ENCODE peak calls at places on chromosomes 7 and 10, in six cellular contexts. O is tibial nerve, X is IMR-90, T is prostate gland, Z is transverse colon, U is ovary. Q is an unnamed sample.

GRCh38 chr7:47937065-47937687 is 11.1 kb downstream of the PKD1L1 start:
- DNase-seq in X (no peak), T (no peak), U (no peak), O (no peak), Z (peak; percentile 44), Q (no peak)

GRCh38 chr10:17053513-17053912 is 76.1 kb downstream of the CUBN start:
- DNase-seq in T (no peak), O (no peak), U (no peak), X (no peak), Z (no peak), Q (no peak)

GRCh38 chr10:127619550-127619949 is 70.4 kb downstream of the NPS start:
- DNase-seq in O (no peak), Z (no peak), T (no peak), X (no peak), U (no peak), Q (no peak)

GRCh38 chr7:1939434-1940401 is 269.6 kb downstream of the ELFN1 start:
- DNase-seq in Z (no peak), U (no peak), T (no peak), X (no peak), O (no peak), Q (no peak)

GRCh38 chr10:84290235-84290634 is 38.2 kb upstream of the CCSER2 start:
- DNase-seq in T (no peak), X (no peak), Z (no peak), O (no peak), U (no peak), Q (no peak)

GRCh38 chr10:110840225-110840922 is 31.4 kb upstream of the PDCD4 start:
- DNase-seq in Z (peak; percentile 94), U (peak; percentile 71), X (no peak), T (peak; percentile 32), O (peak; percentile 43), Q (no peak)

GRCh38 chr7:65390588-65390987 is 16.9 kb downstream of the ZNF92 start:
- DNase-seq in X (no peak), Z (no peak), O (no peak), T (no peak), U (no peak), Q (no peak)

GRCh38 chr7:32536585-32536984 is 41.3 kb downstream of the AVL9 start:
- DNase-seq in Z (no peak), O (no peak), X (peak; percentile 82), U (no peak), T (no peak), Q (no peak)

GRCh38 chr10:101330236-101331225 is 23.4 kb upstream of the BTRC start:
- DNase-seq in X (peak; percentile 80), T (no peak), Z (no peak), O (no peak), U (no peak), Q (no peak)

GRCh38 chr10:17768506-17768905 is 16.5 kb downstream of the TMEM236 start:
- DNase-seq in X (no peak), Z (no peak), O (no peak), U (no peak), T (no peak), Q (no peak)

GRCh38 chr10:102710604-102711003 is 3.6 kb downstream of the ARL3 start:
- DNase-seq in O (no peak), U (no peak), T (no peak), Z (no peak), X (peak; percentile 89), Q (no peak)

GRCh38 chr7:129657363-129657762 is 45.8 kb downstream of the NRF1 start:
- DNase-seq in X (no peak), Z (no peak), U (no peak), O (no peak), T (no peak), Q (no peak)

GRCh38 chr7:19944363-19945120 is 171.1 kb upstream of the TMEM196 start:
- DNase-seq in U (no peak), X (no peak), T (no peak), Z (no peak), O (no peak), Q (no peak)

GRCh38 chr10:75408911-75409885 is 7.6 kb upstream of the ZNF503 start:
- DNase-seq in X (no peak), T (peak; percentile 86), U (peak; percentile 88), O (peak; percentile 52), Z (peak; percentile 79), Q (peak; percentile 82)

GRCh38 chr10:84540617-84541288 is 212.4 kb downstream of the CCSER2 start:
- DNase-seq in T (peak; percentile 21), O (peak; percentile 25), X (peak; percentile 44), U (peak; percentile 62), Z (peak; percentile 44), Q (peak; percentile 24)

GRCh38 chr7:137925091-137925490 is 76.8 kb downstream of the CREB3L2 start:
- DNase-seq in U (no peak), X (peak; percentile 56), O (no peak), Z (no peak), T (no peak), Q (no peak)

GRCh38 chr7:17773289-17773626 is 167.0 kb downstream of the SNX13 start:
- DNase-seq in U (no peak), T (no peak), O (peak; percentile 22), Z (peak; percentile 12), X (peak; percentile 93), Q (no peak)

DNA sequence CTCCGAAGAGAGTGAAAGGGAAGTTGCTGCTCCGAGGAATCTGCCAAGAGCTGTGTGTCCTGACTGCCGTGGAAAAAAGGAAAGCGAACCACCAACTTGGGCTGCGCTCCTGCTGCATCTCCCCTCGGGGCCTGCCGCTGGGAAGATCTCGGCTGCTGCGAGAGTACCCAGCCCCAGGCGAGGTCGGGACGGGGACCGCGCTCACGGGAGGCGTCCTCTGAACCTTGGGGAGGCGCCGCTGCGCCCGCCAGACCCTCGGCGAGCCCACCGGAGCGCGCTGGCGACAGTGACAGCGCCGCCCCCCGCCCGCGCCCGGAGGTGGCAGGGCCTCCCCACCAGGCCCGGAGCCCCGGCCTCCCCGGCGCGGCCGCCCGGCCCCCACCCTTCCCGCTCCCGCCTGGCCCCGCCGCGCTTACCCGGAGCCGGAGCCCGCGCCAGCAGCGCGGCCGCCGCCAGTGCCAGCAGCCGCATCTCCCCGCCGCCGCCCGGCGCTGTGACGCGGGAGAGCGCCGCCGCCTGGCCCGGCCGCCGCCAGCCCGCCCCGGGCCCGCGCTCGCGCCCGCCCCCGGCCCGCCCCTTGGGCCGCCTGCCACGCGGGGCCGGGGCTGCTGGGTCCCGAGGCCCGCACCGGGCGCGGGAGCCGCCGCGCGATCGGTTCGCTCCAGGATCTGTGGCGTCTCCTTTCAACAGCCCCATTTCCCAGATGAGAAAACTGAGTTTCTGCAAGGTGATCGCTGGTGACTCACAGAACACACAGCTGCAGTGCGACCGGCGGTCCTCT is at the start of gene VSTM4:
- DNase-seq in U (peak; percentile 81), O (peak; percentile 23), Z (no peak), T (no peak), X (peak; percentile 59), Q (peak; percentile 43)
- TF ChIP-seq POLR2A in U (no peak), O (no peak), Z (no peak), T (no peak), X (peak; percentile 31), Q (no peak)

GRCh38 chr7:55552320-55553086 is 19.8 kb downstream of the VOPP1 start:
- DNase-seq in U (no peak), Z (peak; percentile 70), O (no peak), T (peak; percentile 49), X (peak; percentile 90), Q (peak; percentile 51)
- TF ChIP-seq POLR2A in U (no peak), Z (no peak), O (no peak), T (no peak), X (no peak), Q (no peak)

DNA sequence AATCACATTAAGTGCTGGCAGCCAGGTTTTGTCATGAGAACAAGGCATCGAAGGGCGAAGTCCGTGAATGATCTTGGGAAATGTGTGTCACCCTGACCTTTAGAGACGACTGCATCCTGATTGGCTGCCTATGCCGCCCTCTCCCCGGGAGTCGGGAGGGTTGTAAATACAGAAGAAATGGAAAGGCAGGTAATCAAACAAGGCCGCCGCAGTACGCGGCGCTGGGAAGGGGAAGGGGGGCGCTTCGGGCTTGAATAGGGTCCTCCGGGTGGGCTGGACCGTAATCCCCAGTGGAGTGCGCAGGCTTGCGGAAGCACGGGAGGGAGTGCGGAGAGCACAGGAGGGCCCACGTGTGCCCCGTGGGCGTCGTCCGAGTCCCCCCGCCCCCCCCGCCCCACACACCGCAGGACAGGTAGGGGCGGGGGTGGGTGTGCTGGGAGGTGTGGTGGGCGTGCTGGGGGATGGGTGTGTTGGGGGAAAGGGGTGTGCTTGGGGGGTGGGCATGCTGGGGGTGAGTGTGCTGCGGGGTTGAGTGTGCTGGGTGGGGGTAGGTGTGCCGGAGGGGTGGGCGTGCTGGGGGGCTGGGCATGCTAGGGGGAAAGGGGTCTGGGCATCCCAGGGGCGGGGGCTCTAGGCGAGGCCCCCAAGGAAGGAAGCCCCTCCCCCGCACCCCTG is 169.4 kb downstream of the ARHGAP12 start:
- DNase-seq in O (peak; percentile 61), X (no peak), Z (peak; percentile 71), U (peak; percentile 64), T (peak; percentile 24), Q (peak; percentile 52)
- TF ChIP-seq POLR2A in O (no peak), X (no peak), Z (peak; percentile 8), U (no peak), T (peak; percentile 26), Q (no peak)

DNA sequence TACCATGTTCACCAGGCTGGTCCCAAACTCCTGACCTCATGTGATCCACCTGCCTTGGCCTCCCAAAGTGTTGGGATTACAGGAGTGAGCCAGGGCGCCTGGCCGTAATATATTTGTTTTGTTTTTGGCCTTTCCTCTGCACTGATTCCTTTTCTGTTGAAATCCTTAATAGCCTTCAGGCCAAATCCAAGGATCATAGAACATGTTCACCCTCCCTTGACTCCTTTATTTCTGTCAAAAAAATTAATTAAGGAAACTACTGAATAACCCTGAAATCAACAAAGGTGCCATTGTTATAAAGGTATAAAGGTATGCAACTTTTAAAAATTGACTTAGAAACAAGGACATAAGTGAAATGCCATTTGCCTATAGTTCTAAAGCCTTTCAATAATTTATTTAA is 15.5 kb upstream of the RALA start:
- DNase-seq in X (no peak), Z (no peak), U (no peak), T (no peak), O (no peak), Q (no peak)
- TF ChIP-seq POLR2A in X (no peak), Z (no peak), U (no peak), T (no peak), O (no peak), Q (no peak)

GRCh38 chr7:148882668-148883232 is 1.3 kb downstream of the EZH2 start:
- DNase-seq in T (no peak), U (no peak), X (no peak), Z (no peak), O (no peak), Q (no peak)

GRCh38 chr7:148884299-148885022 is 370 bp upstream of the EZH2 start:
- DNase-seq in Z (peak; percentile 94), O (peak; percentile 84), X (peak; percentile 87), T (peak; percentile 92), U (peak; percentile 97), Q (peak; percentile 95)

GRCh38 chr7:148883233-148884048 is 650 bp downstream of the EZH2 start:
- DNase-seq in T (peak; percentile 21), X (no peak), O (peak; percentile 9), Z (peak; percentile 41), U (peak; percentile 58), Q (peak; percentile 33)

GRCh38 chr7:148882192-148882591 is 1.9 kb downstream of the EZH2 start:
- DNase-seq in O (no peak), X (no peak), T (no peak), Z (no peak), U (no peak), Q (no peak)

GRCh38 chr7:148884049-148884298 is at the start of gene EZH2:
- DNase-seq in X (no peak), O (no peak), U (no peak), T (no peak), Z (no peak), Q (no peak)
- TF ChIP-seq POLR2A in X (peak; percentile 51), O (no peak), U (no peak), T (no peak), Z (no peak), Q (no peak)

GRCh38 chr7:92834661-92835139 is 1.7 kb downstream of the CDK6 start:
- DNase-seq in Z (peak; percentile 40), U (peak; percentile 62), O (peak; percentile 21), X (no peak), T (peak; percentile 10), Q (no peak)
- TF ChIP-seq POLR2A in Z (no peak), U (no peak), O (no peak), X (no peak), T (no peak), Q (no peak)